ENCODE peak calls at places on chromosomes 4 and X, in seven cellular contexts. One of them, this sample, is unnamed.

GRCh38 chr4:88291003-88291402 is 6.6 kb upstream of the PPM1K start:
- DNase-seq in foreskin fibroblast: no peak
- DNase-seq in Caco-2: no peak
- DNase-seq in mammary epithelial cell: peak; percentile 30
- DNase-seq in stomach: no peak
- DNase-seq in coronary artery: no peak
- DNase-seq in neural progenitor cell: no peak
- DNase-seq in this sample: no peak

GRCh38 chrX:41258871-41259270 is 75.1 kb upstream of the DDX3X start:
- DNase-seq in mammary epithelial cell: no peak
- DNase-seq in Caco-2: no peak
- DNase-seq in neural progenitor cell: no peak
- DNase-seq in stomach: no peak
- DNase-seq in foreskin fibroblast: no peak
- DNase-seq in coronary artery: no peak
- DNase-seq in this sample: no peak

GRCh38 chr4:4854649-4855292 is 4.7 kb upstream of the MSX1 start:
- DNase-seq in neural progenitor cell: peak; percentile 71
- DNase-seq in foreskin fibroblast: no peak
- DNase-seq in stomach: no peak
- DNase-seq in mammary epithelial cell: no peak
- DNase-seq in coronary artery: no peak
- DNase-seq in Caco-2: no peak
- DNase-seq in this sample: no peak

GRCh38 chrX:71181558-71181909 is 36.9 kb downstream of the NLGN3 start:
- DNase-seq in stomach: no peak
- DNase-seq in neural progenitor cell: peak; percentile 18
- DNase-seq in foreskin fibroblast: no peak
- DNase-seq in Caco-2: peak; percentile 42
- DNase-seq in coronary artery: no peak
- DNase-seq in mammary epithelial cell: no peak
- DNase-seq in this sample: no peak

GRCh38 chrX:110853610-110854009 is 58.0 kb upstream of the CHRDL1 start:
- DNase-seq in mammary epithelial cell: peak; percentile 42
- DNase-seq in foreskin fibroblast: peak; percentile 2
- DNase-seq in Caco-2: no peak
- DNase-seq in stomach: no peak
- DNase-seq in neural progenitor cell: peak; percentile 53
- DNase-seq in coronary artery: no peak
- DNase-seq in this sample: peak; percentile 67

GRCh38 chr4:56757270-56757746 is 64.2 kb downstream of the SPINK2 start:
- DNase-seq in stomach: no peak
- DNase-seq in Caco-2: no peak
- DNase-seq in mammary epithelial cell: peak; percentile 30
- DNase-seq in coronary artery: peak; percentile 70
- DNase-seq in neural progenitor cell: no peak
- DNase-seq in foreskin fibroblast: peak; percentile 68
- DNase-seq in this sample: peak; percentile 72

GRCh38 chrX:23694606-23695005 is 27.3 kb downstream of the PRDX4 start:
- DNase-seq in foreskin fibroblast: peak; percentile 18
- DNase-seq in Caco-2: peak; percentile 41
- DNase-seq in neural progenitor cell: peak; percentile 76
- DNase-seq in mammary epithelial cell: peak; percentile 30
- DNase-seq in stomach: peak; percentile 64
- DNase-seq in coronary artery: no peak
- DNase-seq in this sample: peak; percentile 75

GRCh38 chr4:13454786-13455185 is 29.4 kb downstream of the RAB28 start:
- DNase-seq in stomach: no peak
- DNase-seq in foreskin fibroblast: no peak
- DNase-seq in Caco-2: no peak
- DNase-seq in mammary epithelial cell: no peak
- DNase-seq in coronary artery: no peak
- DNase-seq in neural progenitor cell: no peak
- DNase-seq in this sample: no peak

GRCh38 chr4:172997217-172997609 is 171.4 kb upstream of the GALNT7 start:
- DNase-seq in neural progenitor cell: no peak
- DNase-seq in coronary artery: no peak
- DNase-seq in foreskin fibroblast: no peak
- DNase-seq in mammary epithelial cell: no peak
- DNase-seq in Caco-2: no peak
- DNase-seq in stomach: no peak
- DNase-seq in this sample: no peak

GRCh38 chr4:5128569-5128968 is 77.3 kb downstream of the STK32B start:
- DNase-seq in coronary artery: no peak
- DNase-seq in stomach: peak; percentile 58
- DNase-seq in mammary epithelial cell: no peak
- DNase-seq in neural progenitor cell: no peak
- DNase-seq in foreskin fibroblast: no peak
- DNase-seq in Caco-2: no peak
- DNase-seq in this sample: no peak

GRCh38 chrX:153970398-153971123 is 1.1 kb downstream of the HCFC1 start:
- DNase-seq in neural progenitor cell: peak; percentile 73
- DNase-seq in stomach: no peak
- DNase-seq in mammary epithelial cell: peak; percentile 47
- DNase-seq in coronary artery: no peak
- DNase-seq in Caco-2: no peak
- DNase-seq in foreskin fibroblast: peak; percentile 52
- DNase-seq in this sample: peak; percentile 58

GRCh38 chr4:121720109-121720508 is 23.3 kb upstream of the ANXA5 start:
- DNase-seq in neural progenitor cell: no peak
- DNase-seq in Caco-2: no peak
- DNase-seq in foreskin fibroblast: no peak
- DNase-seq in coronary artery: no peak
- DNase-seq in stomach: no peak
- DNase-seq in mammary epithelial cell: no peak
- DNase-seq in this sample: no peak

GRCh38 chr4:184097240-184097619 is 120.4 kb downstream of the ENPP6 start:
- DNase-seq in stomach: peak; percentile 37
- DNase-seq in Caco-2: no peak
- DNase-seq in foreskin fibroblast: no peak
- DNase-seq in neural progenitor cell: peak; percentile 25
- DNase-seq in mammary epithelial cell: peak; percentile 25
- DNase-seq in coronary artery: no peak
- DNase-seq in this sample: no peak

GRCh38 chr4:151402150-151402865 is 6.7 kb upstream of the FHIP1A start:
- DNase-seq in stomach: no peak
- DNase-seq in Caco-2: no peak
- DNase-seq in mammary epithelial cell: no peak
- DNase-seq in coronary artery: no peak
- DNase-seq in foreskin fibroblast: no peak
- DNase-seq in neural progenitor cell: no peak
- DNase-seq in this sample: no peak

GRCh38 chr4:139887962-139888735 is 222.5 kb downstream of the MGST2 start:
- DNase-seq in mammary epithelial cell: peak; percentile 97
- DNase-seq in foreskin fibroblast: no peak
- DNase-seq in Caco-2: no peak
- DNase-seq in stomach: no peak
- DNase-seq in coronary artery: no peak
- DNase-seq in neural progenitor cell: no peak
- DNase-seq in this sample: peak; percentile 84

GRCh38 chrX:138748480-138748879 is 37.0 kb upstream of the FGF13 start:
- DNase-seq in Caco-2: no peak
- DNase-seq in neural progenitor cell: peak; percentile 17
- DNase-seq in stomach: no peak
- DNase-seq in foreskin fibroblast: no peak
- DNase-seq in mammary epithelial cell: no peak
- DNase-seq in coronary artery: no peak
- DNase-seq in this sample: peak; percentile 41
- TF ChIP-seq CTCF in Caco-2: peak; percentile 23
- TF ChIP-seq CTCF in neural progenitor cell: peak; percentile 69
- TF ChIP-seq CTCF in stomach: no peak
- TF ChIP-seq CTCF in foreskin fibroblast: peak; percentile 33
- TF ChIP-seq CTCF in mammary epithelial cell: peak; percentile 57
- TF ChIP-seq CTCF in coronary artery: no peak
- TF ChIP-seq CTCF in this sample: peak; percentile 54

DNA sequence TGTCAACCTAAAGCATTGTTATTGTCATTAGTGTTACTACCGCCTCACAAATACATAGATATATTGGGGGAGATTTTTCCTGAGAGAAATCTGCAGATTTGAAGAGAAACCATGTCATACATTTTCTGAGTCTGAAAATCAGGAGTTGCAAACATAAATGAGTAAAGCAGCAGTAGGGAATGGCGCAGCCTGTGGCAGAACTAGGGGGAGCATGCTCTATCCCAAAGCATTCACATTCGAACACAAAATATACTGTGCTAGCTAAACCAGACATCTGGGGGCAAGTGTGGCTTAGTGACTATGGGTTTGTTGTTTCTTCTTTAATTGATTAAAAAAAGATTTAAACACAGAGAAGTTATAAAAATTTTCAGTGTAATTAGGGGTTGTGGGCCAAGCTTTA is 83.2 kb downstream of the CPE start:
- DNase-seq in Caco-2: no peak
- DNase-seq in coronary artery: no peak
- DNase-seq in foreskin fibroblast: no peak
- DNase-seq in mammary epithelial cell: no peak
- DNase-seq in stomach: no peak
- DNase-seq in neural progenitor cell: no peak
- DNase-seq in this sample: no peak
- TF ChIP-seq CTCF in Caco-2: no peak
- TF ChIP-seq CTCF in coronary artery: no peak
- TF ChIP-seq CTCF in foreskin fibroblast: no peak
- TF ChIP-seq CTCF in mammary epithelial cell: no peak
- TF ChIP-seq CTCF in stomach: no peak
- TF ChIP-seq CTCF in neural progenitor cell: no peak
- TF ChIP-seq CTCF in this sample: no peak

GRCh38 chrX:66602381-66602938 is 36.4 kb downstream of the EDA2R start:
- DNase-seq in neural progenitor cell: no peak
- DNase-seq in mammary epithelial cell: no peak
- DNase-seq in stomach: no peak
- DNase-seq in coronary artery: no peak
- DNase-seq in foreskin fibroblast: no peak
- DNase-seq in Caco-2: no peak
- DNase-seq in this sample: no peak
- TF ChIP-seq CTCF in neural progenitor cell: no peak
- TF ChIP-seq CTCF in mammary epithelial cell: no peak
- TF ChIP-seq CTCF in stomach: no peak
- TF ChIP-seq CTCF in coronary artery: no peak
- TF ChIP-seq CTCF in foreskin fibroblast: no peak
- TF ChIP-seq CTCF in Caco-2: no peak
- TF ChIP-seq CTCF in this sample: no peak

DNA sequence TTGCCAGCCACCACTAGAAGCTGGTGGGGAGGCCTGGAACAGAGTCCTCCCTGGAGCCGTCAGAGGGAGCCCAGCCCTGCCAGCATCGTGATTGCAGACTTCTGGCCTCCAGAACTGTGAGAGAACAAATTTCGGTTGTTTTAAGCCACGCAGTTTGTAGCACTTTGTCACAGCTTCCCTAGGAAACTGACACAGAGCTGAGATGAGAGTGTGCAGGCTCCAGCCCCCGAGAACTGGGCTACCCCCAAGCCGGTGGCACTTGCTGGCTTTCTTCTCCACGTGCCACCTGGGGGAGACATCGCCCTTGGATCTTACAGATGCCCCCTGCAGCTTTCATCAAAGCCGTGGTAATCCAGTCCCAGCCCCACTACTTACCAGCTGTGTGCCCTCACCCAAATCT is 83.7 kb downstream of the PPP2R2C start:
- DNase-seq in neural progenitor cell: no peak
- DNase-seq in mammary epithelial cell: no peak
- DNase-seq in coronary artery: no peak
- DNase-seq in stomach: no peak
- DNase-seq in foreskin fibroblast: no peak
- DNase-seq in Caco-2: no peak
- DNase-seq in this sample: no peak
- TF ChIP-seq CTCF in neural progenitor cell: no peak
- TF ChIP-seq CTCF in mammary epithelial cell: no peak
- TF ChIP-seq CTCF in coronary artery: no peak
- TF ChIP-seq CTCF in stomach: no peak
- TF ChIP-seq CTCF in foreskin fibroblast: no peak
- TF ChIP-seq CTCF in Caco-2: no peak
- TF ChIP-seq CTCF in this sample: no peak

DNA sequence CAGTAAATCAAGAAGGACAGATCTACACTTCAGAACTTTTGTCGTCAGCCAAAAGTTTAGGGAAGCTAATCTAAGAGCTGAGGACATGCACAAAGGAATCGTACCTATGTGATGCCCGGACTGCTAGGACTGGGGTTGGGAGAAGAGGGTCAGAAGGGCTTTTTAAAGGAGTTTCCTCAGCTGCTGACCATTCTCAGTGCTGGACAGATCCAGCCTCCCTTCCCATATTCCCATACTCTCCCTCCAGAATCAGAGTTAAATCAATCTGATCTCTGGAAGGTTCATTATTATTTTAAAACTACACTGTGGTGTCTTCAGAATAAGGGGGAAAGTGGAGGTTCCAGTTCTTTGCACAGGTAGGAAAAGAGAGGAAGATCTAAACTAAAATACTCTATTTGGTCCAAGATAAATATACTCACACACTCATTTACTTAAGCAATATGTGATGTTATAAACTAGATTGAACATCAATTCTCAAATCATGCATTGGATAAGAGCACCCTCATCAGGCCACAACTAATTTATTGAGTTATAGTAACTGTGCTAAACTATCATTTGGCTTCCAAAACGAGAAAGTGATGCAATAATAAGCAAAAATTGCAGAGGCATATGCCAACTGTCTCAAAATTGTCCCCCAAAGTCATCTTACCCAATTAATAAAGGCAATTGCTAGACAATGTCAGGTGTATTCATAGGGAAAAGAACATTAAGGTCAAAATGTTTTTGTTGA is 124.7 kb downstream of the HNRNPD start:
- DNase-seq in mammary epithelial cell: no peak
- DNase-seq in Caco-2: no peak
- DNase-seq in stomach: no peak
- DNase-seq in neural progenitor cell: no peak
- DNase-seq in foreskin fibroblast: no peak
- DNase-seq in coronary artery: no peak
- DNase-seq in this sample: peak; percentile 13
- TF ChIP-seq CTCF in mammary epithelial cell: peak; percentile 17
- TF ChIP-seq CTCF in Caco-2: no peak
- TF ChIP-seq CTCF in stomach: no peak
- TF ChIP-seq CTCF in neural progenitor cell: no peak
- TF ChIP-seq CTCF in foreskin fibroblast: no peak
- TF ChIP-seq CTCF in coronary artery: no peak
- TF ChIP-seq CTCF in this sample: no peak

This sample was measured in MCF 10A.